ENCODE peak calls at places on chromosome 2, in ten cellular contexts. M is heart right ventricle; G is hepatocyte; A is CD4-positive, alpha-beta T cell; O is sigmoid colon; E is suprapubic skin; P is tibial nerve; X is endodermal cell; Q is PC-9; V is heart left ventricle. W is an unnamed sample.
A peak's percentile ranks its signal among the peaks of the same experiment; 100 is the strongest.

GRCh38 chr2:38315707-38316333 is 61.3 kb downstream of the ATL2 start:
- DNase-seq in M (peak; percentile 32), G (peak; percentile 57), A (no peak), O (no peak), E (no peak), P (peak; percentile 28), X (peak; percentile 60), Q (peak; percentile 23), V (no peak), W (no peak)

GRCh38 chr2:33212151-33212550 is 264.3 kb upstream of the RASGRP3 start:
- DNase-seq in M (no peak), G (peak; percentile 71), A (no peak), O (no peak), E (no peak), P (no peak), X (no peak), Q (no peak), V (no peak), W (peak; percentile 81)

GRCh38 chr2:38656866-38657265 is 9.0 kb upstream of the GALM start:
- DNase-seq in M (no peak), G (no peak), A (no peak), O (no peak), E (no peak), P (no peak), X (no peak), Q (no peak), V (no peak), W (no peak)

GRCh38 chr2:156436477-156437085 is 402 bp downstream of the GPD2 start:
- DNase-seq in M (peak; percentile 13), G (peak; percentile 30), A (peak; percentile 19), O (no peak), E (no peak), P (peak; percentile 18), X (peak; percentile 72), Q (no peak), V (no peak), W (no peak)

GRCh38 chr2:188369365-188369764 is 77.7 kb downstream of the GULP1 start:
- DNase-seq in M (peak; percentile 51), G (peak; percentile 59), A (no peak), O (no peak), E (no peak), P (peak; percentile 9), X (peak; percentile 69), Q (no peak), V (peak; percentile 27), W (no peak)

GRCh38 chr2:241855245-241855887 is 3.3 kb downstream of the PDCD1 start:
- DNase-seq in M (no peak), G (no peak), A (no peak), O (peak; percentile 65), E (no peak), P (no peak), X (no peak), Q (no peak), V (peak; percentile 20), W (no peak)

GRCh38 chr2:25598911-25599310 is 74.5 kb downstream of the DTNB start:
- DNase-seq in M (no peak), G (no peak), A (no peak), O (no peak), E (no peak), P (no peak), X (no peak), Q (no peak), V (no peak), W (no peak)

GRCh38 chr2:70118798-70119454 is 31.6 kb downstream of the PCBP1 start:
- DNase-seq in M (no peak), G (no peak), A (no peak), O (no peak), E (no peak), P (no peak), X (peak; percentile 82), Q (no peak), V (no peak), W (no peak)

GRCh38 chr2:216951166-216951565 is 91.3 kb upstream of the TNP1 start:
- DNase-seq in M (no peak), G (no peak), A (no peak), O (no peak), E (no peak), P (no peak), X (no peak), Q (no peak), V (no peak), W (no peak)
- H3K27ac ChIP-seq in M (no peak overlapping the region), G (no peak overlapping the region), A (no peak overlapping the region), O (no peak overlapping the region), E (no peak overlapping the region), P (no peak overlapping the region), X (no peak overlapping the region), Q (no peak overlapping the region), V (no peak overlapping the region), W (no peak overlapping the region)

DNA sequence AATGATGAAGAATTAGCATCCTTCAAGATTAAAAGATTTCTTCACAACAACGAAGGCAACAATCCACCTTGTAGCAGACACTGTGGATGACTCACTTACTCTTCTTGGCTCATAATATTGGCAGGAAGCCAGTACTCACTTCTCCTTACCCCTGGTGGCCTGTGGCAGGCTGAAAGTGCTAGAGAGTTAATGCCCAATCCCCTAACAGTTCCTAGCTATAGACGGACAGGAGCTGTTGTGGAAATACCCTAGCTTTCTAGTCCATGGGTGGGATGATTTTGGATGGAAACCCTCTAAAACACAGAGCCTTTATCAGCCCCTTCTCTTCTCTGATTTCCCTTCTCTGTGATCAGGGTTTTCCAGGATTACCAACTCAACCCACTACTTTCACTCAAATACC is 128.6 kb upstream of the NYAP2 start:
- DNase-seq in M (no peak), G (peak; percentile 74), A (no peak), O (no peak), E (no peak), P (peak; percentile 21), X (peak; percentile 52), Q (peak; percentile 55), V (no peak), W (no peak)
- TF ChIP-seq CTCF in M (no peak), G (no peak), A (no peak), O (no peak), E (no peak), P (no peak), X (peak; percentile 29), Q (no peak), V (no peak), W (no peak)

GRCh38 chr2:171687287-171688128 is at the start of gene DYNC1I2:
- DNase-seq in M (peak; percentile 94), G (peak; percentile 92), A (peak; percentile 68), O (peak; percentile 96), E (peak; percentile 93), P (peak; percentile 91), X (peak; percentile 96), Q (peak; percentile 95), V (peak; percentile 94), W (peak; percentile 95)
- H3K27ac ChIP-seq in M (peak within 1 kb of the TSS; percentile 92), G (peak within 1 kb of the TSS; percentile 94), A (peak within 1 kb of the TSS; percentile 52), O (peak within 1 kb of the TSS; percentile 84), E (peak within 1 kb of the TSS; percentile 91), P (peak within 1 kb of the TSS; percentile 75), X (peak within 1 kb of the TSS; percentile 55), Q (peak within 1 kb of the TSS; percentile 65), V (peak within 1 kb of the TSS; percentile 86), W (peak within 1 kb of the TSS; percentile 83)

GRCh38 chr2:193776988-193777387 is 1582.3 kb upstream of the TMEFF2 start:
- DNase-seq in M (no peak), G (no peak), A (no peak), O (no peak), E (no peak), P (no peak), X (no peak), Q (no peak), V (no peak), W (no peak)
- TF ChIP-seq CTCF in M (no peak), G (no peak), A (no peak), O (no peak), E (no peak), P (no peak), X (peak; percentile 18), Q (no peak), V (no peak), W (no peak)

GRCh38 chr2:12711339-12711738 is 5.4 kb upstream of the TRIB2 start:
- DNase-seq in M (no peak), G (no peak), A (no peak), O (no peak), E (no peak), P (no peak), X (no peak), Q (no peak), V (no peak), W (no peak)

GRCh38 chr2:12714391-12715221 is 2.1 kb upstream of the TRIB2 start:
- DNase-seq in M (no peak), G (no peak), A (no peak), O (no peak), E (no peak), P (no peak), X (no peak), Q (peak; percentile 31), V (peak; percentile 36), W (no peak)

GRCh38 chr2:12715258-12715865 is 1.4 kb upstream of the TRIB2 start:
- DNase-seq in M (no peak), G (no peak), A (no peak), O (no peak), E (no peak), P (no peak), X (no peak), Q (no peak), V (peak; percentile 46), W (no peak)

GRCh38 chr2:12710301-12710700 is 6.4 kb upstream of the TRIB2 start:
- DNase-seq in M (no peak), G (no peak), A (no peak), O (no peak), E (no peak), P (no peak), X (no peak), Q (no peak), V (no peak), W (no peak)

DNA sequence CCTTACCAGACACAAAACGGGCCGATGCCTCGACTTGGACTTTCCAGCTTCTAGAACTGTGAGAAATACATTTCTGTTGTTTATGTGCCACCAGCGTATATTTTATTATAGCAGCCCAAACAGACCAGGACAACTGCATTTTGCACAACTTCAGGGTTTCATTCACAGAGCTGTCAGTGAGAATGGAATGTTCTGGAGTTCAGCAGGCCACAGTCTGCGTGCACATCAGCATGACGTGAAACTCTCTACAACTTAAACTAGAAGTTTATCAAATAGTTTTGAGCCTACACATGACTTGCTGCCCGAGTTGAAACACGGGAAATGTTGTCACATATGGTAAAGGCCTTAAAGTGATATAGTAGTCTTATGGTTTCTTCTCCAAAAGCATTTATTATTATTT is 3.9 kb upstream of the TRIB2 start:
- DNase-seq in M (no peak), G (peak; percentile 21), A (no peak), O (no peak), E (no peak), P (no peak), X (no peak), Q (no peak), V (no peak), W (no peak)
- H3K27ac ChIP-seq in M (no peak overlapping the region), G (peak overlapping the region; percentile 54), A (no peak overlapping the region), O (no peak overlapping the region), E (no peak overlapping the region), P (no peak overlapping the region), X (no peak overlapping the region), Q (no peak overlapping the region), V (no peak overlapping the region), W (no peak overlapping the region)